ENCODE peak calls at places on chromosomes 6 and 20, in seven cellular contexts. J, K, I, A, E, N and Q are unnamed samples.
A peak's percentile ranks its signal among the peaks of the same experiment; 100 is the strongest.

GRCh38 chr6:53581161-53581560 is 36.3 kb upstream of the GCLC start:
- DNase-seq in J (peak; percentile 46), N (no peak), A (no peak), I (no peak), K (no peak), E (no peak), Q (no peak)

GRCh38 chr6:124055986-124056385 is 252.3 kb downstream of the NKAIN2 start:
- DNase-seq in N (no peak), J (no peak), I (no peak), K (no peak), E (no peak), A (no peak), Q (no peak)

GRCh38 chr6:49325901-49326300 is 137.2 kb downstream of the MMUT start:
- DNase-seq in N (no peak), I (no peak), A (no peak), E (no peak), K (no peak), J (peak; percentile 20), Q (no peak)

GRCh38 chr20:10876558-10876957 is 202.8 kb upstream of the JAG1 start:
- DNase-seq in E (no peak), I (no peak), A (no peak), K (no peak), J (peak; percentile 66), N (no peak), Q (no peak)

GRCh38 chr6:10230533-10230932 is 184.3 kb downstream of the TFAP2A start:
- DNase-seq in N (no peak), J (no peak), K (no peak), I (no peak), A (no peak), E (no peak), Q (no peak)

GRCh38 chr6:32868257-32868788 is 14.3 kb downstream of the PSMB9 start:
- DNase-seq in J (peak; percentile 82), K (peak; percentile 74), A (peak; percentile 77), E (peak; percentile 60), N (peak; percentile 87), I (peak; percentile 76), Q (peak; percentile 85)

GRCh38 chr20:3685341-3685740 is 3.5 kb upstream of the ADAM33 start:
- DNase-seq in J (no peak), K (no peak), N (no peak), I (no peak), A (no peak), E (no peak), Q (no peak)

GRCh38 chr20:43022568-43022967 is 167.1 kb downstream of the PTPRT start:
- DNase-seq in K (no peak), I (no peak), N (no peak), E (no peak), J (no peak), A (no peak), Q (no peak)

GRCh38 chr20:63187338-63188158 is 28.4 kb downstream of the YTHDF1 start:
- DNase-seq in I (no peak), E (no peak), J (no peak), K (no peak), N (no peak), A (no peak), Q (no peak)

GRCh38 chr20:32830437-32830836 is 10.7 kb downstream of the MAPRE1 start:
- DNase-seq in I (no peak), J (peak; percentile 74), N (peak; percentile 28), K (no peak), A (no peak), E (no peak), Q (no peak)

GRCh38 chr6:163494279-163494727 is 79.8 kb downstream of the QKI start:
- DNase-seq in A (no peak), K (no peak), I (no peak), E (no peak), N (no peak), J (no peak), Q (no peak)

GRCh38 chr20:23386304-23387117 is 24.5 kb downstream of the GZF1 start:
- DNase-seq in E (no peak), K (no peak), N (no peak), J (no peak), A (no peak), I (no peak), Q (no peak)

GRCh38 chr20:14198416-14198815 is 139.0 kb downstream of the FLRT3 start:
- DNase-seq in I (no peak), A (no peak), N (no peak), E (no peak), J (no peak), K (no peak), Q (no peak)

GRCh38 chr20:25048519-25048952 is 9.4 kb downstream of the ACSS1 start:
- DNase-seq in E (no peak), A (no peak), N (no peak), K (no peak), I (no peak), J (no peak), Q (no peak)
- H3K4me1 ChIP-seq in E (peaks cover 67% of the 10 kb centered on the region), A (no peaks in the 10 kb centered on the region), N (no peaks in the 10 kb centered on the region), K (no peaks in the 10 kb centered on the region), I (peaks cover 8% of the 10 kb centered on the region), J (no peaks in the 10 kb centered on the region), Q (peaks cover 18% of the 10 kb centered on the region)

GRCh38 chr6:107637316-107637715 is 147.4 kb downstream of the SOBP start:
- DNase-seq in J (no peak), K (no peak), N (no peak), E (no peak), I (no peak), A (no peak), Q (no peak)
- H3K4me3 ChIP-seq in J (no peak overlapping the region), K (no peak overlapping the region), N (no peak overlapping the region), E (no peak overlapping the region), I (no peak overlapping the region), A (no peak overlapping the region), Q (no peak overlapping the region)

GRCh38 chr20:40682104-40683045 is 6.7 kb downstream of the MAFB start:
- DNase-seq in E (peak; percentile 28), J (peak; percentile 67), N (no peak), A (no peak), I (no peak), K (no peak), Q (no peak)
- H3K27me3 ChIP-seq in E (no peaks in the 10 kb centered on the region), J (peaks cover 100% of the 10 kb centered on the region), N (peaks cover 52% of the 10 kb centered on the region), A (peaks cover 32% of the 10 kb centered on the region), I (peaks cover 24% of the 10 kb centered on the region), K (peaks cover 19% of the 10 kb centered on the region), Q (peaks cover 20% of the 10 kb centered on the region)

GRCh38 chr6:158717341-158718328 is 67.8 kb downstream of the SYTL3 start:
- DNase-seq in A (no peak), K (no peak), J (no peak), I (peak; percentile 62), N (no peak), E (no peak), Q (peak; percentile 59)
- H3K4me1 ChIP-seq in A (no peaks in the 10 kb centered on the region), K (peaks cover 34% of the 10 kb centered on the region), J (peaks cover 51% of the 10 kb centered on the region), I (peaks cover 65% of the 10 kb centered on the region), N (no peaks in the 10 kb centered on the region), E (no peaks in the 10 kb centered on the region), Q (peaks cover 62% of the 10 kb centered on the region)

DNA sequence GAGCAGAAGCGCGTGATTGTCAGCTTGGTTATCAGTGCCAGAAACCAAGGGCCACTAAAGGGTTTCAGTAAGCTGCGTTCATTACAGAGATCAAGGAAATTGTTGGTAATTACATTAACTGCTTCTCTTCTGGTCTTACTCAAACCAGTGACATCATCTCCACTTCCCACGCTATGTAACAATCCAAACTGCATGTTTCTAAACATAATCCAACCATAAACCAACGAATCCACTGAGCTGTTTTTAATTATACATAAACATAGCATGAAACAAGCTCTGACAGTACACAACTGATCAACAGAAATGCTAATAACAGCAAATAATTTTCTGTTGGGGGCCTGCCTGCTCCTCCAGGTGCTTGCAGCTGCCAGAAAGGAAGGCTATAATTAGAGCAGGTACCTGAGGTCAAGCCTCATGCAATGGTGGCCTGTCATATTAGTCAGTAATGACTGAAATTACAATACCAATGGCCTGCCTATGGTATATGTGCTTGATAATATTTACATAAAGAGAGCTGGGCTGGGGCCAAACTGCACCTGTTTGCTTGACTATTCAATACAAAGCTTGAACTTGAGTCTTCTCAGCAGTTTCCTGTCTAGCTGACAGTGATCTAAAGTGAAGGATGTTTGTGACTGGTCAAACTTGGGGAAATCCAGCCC is 40.1 kb downstream of the ILRUN start:
- DNase-seq in A (peak; percentile 54), N (peak; percentile 46), I (no peak), K (no peak), J (peak; percentile 57), E (peak; percentile 29), Q (peak; percentile 36)
- H3K4me3 ChIP-seq in A (peak overlapping the region; percentile 39), N (no peak overlapping the region), I (peak overlapping the region; percentile 38), K (peak overlapping the region; percentile 44), J (no peak overlapping the region), E (peak overlapping the region; percentile 4), Q (peak overlapping the region; percentile 37)

DNA sequence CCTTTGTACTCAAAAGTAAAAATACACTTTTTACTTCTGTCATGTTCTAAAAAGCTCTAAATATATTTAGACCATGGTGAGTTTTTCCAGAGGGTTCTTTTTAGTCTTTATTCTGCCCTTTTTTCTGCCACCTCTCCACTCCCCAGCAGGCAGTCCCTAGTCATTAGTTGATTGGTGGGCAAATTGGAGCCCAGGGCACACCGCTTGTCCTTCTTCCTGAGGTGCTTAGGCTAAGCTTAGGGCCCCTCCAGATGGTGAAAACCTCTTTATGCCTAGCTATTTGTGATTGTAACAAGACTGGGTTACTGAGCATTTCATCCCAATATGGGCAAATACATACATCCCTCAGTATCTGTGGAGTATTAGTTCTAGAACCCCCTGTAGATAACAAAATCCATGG is 6.2 kb downstream of the TREML1 start:
- DNase-seq in A (no peak), N (no peak), J (no peak), E (no peak), K (no peak), I (no peak), Q (no peak)
- H3K27me3 ChIP-seq in A (no peaks in the 10 kb centered on the region), N (no peaks in the 10 kb centered on the region), J (no peaks in the 10 kb centered on the region), E (no peaks in the 10 kb centered on the region), K (no peaks in the 10 kb centered on the region), I (no peaks in the 10 kb centered on the region), Q (no peaks in the 10 kb centered on the region)

GRCh38 chr6:5041955-5042354 is 38.1 kb upstream of the RPP40 start:
- DNase-seq in K (no peak), A (no peak), N (no peak), J (no peak), I (no peak), E (no peak), Q (no peak)
- H3K4me1 ChIP-seq in K (no peaks in the 10 kb centered on the region), A (no peaks in the 10 kb centered on the region), N (no peaks in the 10 kb centered on the region), J (no peaks in the 10 kb centered on the region), I (no peaks in the 10 kb centered on the region), E (no peaks in the 10 kb centered on the region), Q (no peaks in the 10 kb centered on the region)

GRCh38 chr6:31305674-31306219 is 33.9 kb upstream of the HLA-C start:
- DNase-seq in E (no peak), I (no peak), J (no peak), K (no peak), N (no peak), A (no peak), Q (no peak)

GRCh38 chr6:31299947-31300346 is 28.1 kb upstream of the HLA-C start:
- DNase-seq in K (no peak), J (no peak), I (no peak), A (no peak), E (no peak), N (no peak), Q (no peak)

GRCh38 chr6:31304683-31305082 is 32.8 kb upstream of the HLA-C start:
- DNase-seq in E (no peak), A (no peak), K (no peak), N (no peak), J (no peak), I (no peak), Q (no peak)

GRCh38 chr6:31299511-31299910 is 27.6 kb upstream of the HLA-C start:
- DNase-seq in E (no peak), J (no peak), N (no peak), K (no peak), I (no peak), A (no peak), Q (no peak)

GRCh38 chr6:31300797-31301196 is 28.9 kb upstream of the HLA-C start:
- DNase-seq in E (no peak), K (no peak), N (no peak), I (no peak), J (no peak), A (no peak), Q (no peak)
- H3K4me3 ChIP-seq in E (no peak overlapping the region), K (no peak overlapping the region), N (no peak overlapping the region), I (no peak overlapping the region), J (no peak overlapping the region), A (no peak overlapping the region), Q (no peak overlapping the region)